ENCODE peak calls at places on chromosomes 3 and 15, in nine cellular contexts. One of them, this sample, is unnamed.

GRCh38 chr15:49888341-49888693 is 230.7 kb downstream of the ATP8B4 start:
- DNase-seq in SK-MEL-5: no peak
- DNase-seq in GM04504: no peak
- DNase-seq in mucosa of gallbladder: no peak
- DNase-seq in kidney epithelial cell: no peak
- DNase-seq in iris pigment epithelial cell: no peak
- DNase-seq in neural crest cell: no peak
- DNase-seq in stimulated activated CD8-positive, alpha-beta memory T cell treated with anti-CD3 and anti-CD28 coated beads, Interleukin-4, amount 100 ng/mL, for 4 hours: no peak
- DNase-seq in left cardiac atrium: no peak
- DNase-seq in this sample: no peak

GRCh38 chr3:24640330-24640877 is 145.8 kb upstream of the THRB start:
- DNase-seq in stimulated activated CD8-positive, alpha-beta memory T cell treated with anti-CD3 and anti-CD28 coated beads, Interleukin-4, amount 100 ng/mL, for 4 hours: no peak
- DNase-seq in GM04504: peak
- DNase-seq in iris pigment epithelial cell: peak
- DNase-seq in SK-MEL-5: peak
- DNase-seq in left cardiac atrium: no peak
- DNase-seq in mucosa of gallbladder: no peak
- DNase-seq in kidney epithelial cell: peak
- DNase-seq in neural crest cell: no peak
- DNase-seq in this sample: no peak

GRCh38 chr15:98144388-98144787 is 183.9 kb downstream of the ARRDC4 start:
- DNase-seq in kidney epithelial cell: no peak
- DNase-seq in iris pigment epithelial cell: no peak
- DNase-seq in SK-MEL-5: no peak
- DNase-seq in stimulated activated CD8-positive, alpha-beta memory T cell treated with anti-CD3 and anti-CD28 coated beads, Interleukin-4, amount 100 ng/mL, for 4 hours: no peak
- DNase-seq in neural crest cell: no peak
- DNase-seq in left cardiac atrium: no peak
- DNase-seq in GM04504: no peak
- DNase-seq in mucosa of gallbladder: no peak
- DNase-seq in this sample: no peak

GRCh38 chr3:98454929-98455328 is 8.1 kb upstream of the OR5K1 start:
- DNase-seq in iris pigment epithelial cell: peak
- DNase-seq in GM04504: no peak
- DNase-seq in SK-MEL-5: no peak
- DNase-seq in left cardiac atrium: no peak
- DNase-seq in stimulated activated CD8-positive, alpha-beta memory T cell treated with anti-CD3 and anti-CD28 coated beads, Interleukin-4, amount 100 ng/mL, for 4 hours: no peak
- DNase-seq in neural crest cell: no peak
- DNase-seq in kidney epithelial cell: no peak
- DNase-seq in mucosa of gallbladder: no peak
- DNase-seq in this sample: no peak

GRCh38 chr3:4750306-4751056 is 228.8 kb upstream of the BHLHE40 start:
- DNase-seq in SK-MEL-5: no peak
- DNase-seq in stimulated activated CD8-positive, alpha-beta memory T cell treated with anti-CD3 and anti-CD28 coated beads, Interleukin-4, amount 100 ng/mL, for 4 hours: no peak
- DNase-seq in neural crest cell: no peak
- DNase-seq in left cardiac atrium: no peak
- DNase-seq in GM04504: no peak
- DNase-seq in mucosa of gallbladder: peak
- DNase-seq in iris pigment epithelial cell: peak
- DNase-seq in kidney epithelial cell: no peak
- DNase-seq in this sample: no peak

GRCh38 chr15:78695849-78696248 is 54.8 kb upstream of the CHRNB4 start:
- DNase-seq in SK-MEL-5: no peak
- DNase-seq in mucosa of gallbladder: no peak
- DNase-seq in iris pigment epithelial cell: no peak
- DNase-seq in kidney epithelial cell: no peak
- DNase-seq in stimulated activated CD8-positive, alpha-beta memory T cell treated with anti-CD3 and anti-CD28 coated beads, Interleukin-4, amount 100 ng/mL, for 4 hours: no peak
- DNase-seq in left cardiac atrium: no peak
- DNase-seq in GM04504: no peak
- DNase-seq in neural crest cell: no peak
- DNase-seq in this sample: no peak

GRCh38 chr3:42190701-42191442 is 75.1 kb downstream of the CCK start:
- DNase-seq in stimulated activated CD8-positive, alpha-beta memory T cell treated with anti-CD3 and anti-CD28 coated beads, Interleukin-4, amount 100 ng/mL, for 4 hours: peak
- DNase-seq in GM04504: no peak
- DNase-seq in kidney epithelial cell: no peak
- DNase-seq in left cardiac atrium: peak
- DNase-seq in iris pigment epithelial cell: peak
- DNase-seq in SK-MEL-5: peak
- DNase-seq in neural crest cell: peak
- DNase-seq in mucosa of gallbladder: peak
- DNase-seq in this sample: peak

GRCh38 chr3:30597131-30597768 is 9.2 kb upstream of the TGFBR2 start:
- DNase-seq in left cardiac atrium: no peak
- DNase-seq in iris pigment epithelial cell: peak
- DNase-seq in mucosa of gallbladder: no peak
- DNase-seq in GM04504: peak
- DNase-seq in kidney epithelial cell: peak
- DNase-seq in stimulated activated CD8-positive, alpha-beta memory T cell treated with anti-CD3 and anti-CD28 coated beads, Interleukin-4, amount 100 ng/mL, for 4 hours: no peak
- DNase-seq in neural crest cell: no peak
- DNase-seq in SK-MEL-5: peak
- DNase-seq in this sample: no peak

GRCh38 chr15:36347272-36347864 is 232.1 kb upstream of the CDIN1 start:
- DNase-seq in GM04504: no peak
- DNase-seq in neural crest cell: no peak
- DNase-seq in kidney epithelial cell: no peak
- DNase-seq in iris pigment epithelial cell: no peak
- DNase-seq in mucosa of gallbladder: no peak
- DNase-seq in SK-MEL-5: no peak
- DNase-seq in left cardiac atrium: no peak
- DNase-seq in stimulated activated CD8-positive, alpha-beta memory T cell treated with anti-CD3 and anti-CD28 coated beads, Interleukin-4, amount 100 ng/mL, for 4 hours: no peak
- DNase-seq in this sample: no peak

GRCh38 chr15:57283774-57284508 is 92.4 kb upstream of the CGNL1 start:
- DNase-seq in stimulated activated CD8-positive, alpha-beta memory T cell treated with anti-CD3 and anti-CD28 coated beads, Interleukin-4, amount 100 ng/mL, for 4 hours: no peak
- DNase-seq in SK-MEL-5: no peak
- DNase-seq in kidney epithelial cell: no peak
- DNase-seq in neural crest cell: no peak
- DNase-seq in GM04504: no peak
- DNase-seq in mucosa of gallbladder: no peak
- DNase-seq in iris pigment epithelial cell: peak
- DNase-seq in left cardiac atrium: no peak
- DNase-seq in this sample: no peak

GRCh38 chr3:1805331-1805730 is 293.3 kb upstream of the CNTN4 start:
- DNase-seq in GM04504: no peak
- DNase-seq in kidney epithelial cell: no peak
- DNase-seq in neural crest cell: no peak
- DNase-seq in mucosa of gallbladder: no peak
- DNase-seq in SK-MEL-5: no peak
- DNase-seq in stimulated activated CD8-positive, alpha-beta memory T cell treated with anti-CD3 and anti-CD28 coated beads, Interleukin-4, amount 100 ng/mL, for 4 hours: no peak
- DNase-seq in left cardiac atrium: no peak
- DNase-seq in iris pigment epithelial cell: no peak
- DNase-seq in this sample: no peak

GRCh38 chr3:110656394-110656793 is 415.2 kb upstream of the NECTIN3 start:
- DNase-seq in iris pigment epithelial cell: peak
- DNase-seq in kidney epithelial cell: no peak
- DNase-seq in GM04504: no peak
- DNase-seq in left cardiac atrium: no peak
- DNase-seq in neural crest cell: no peak
- DNase-seq in SK-MEL-5: no peak
- DNase-seq in stimulated activated CD8-positive, alpha-beta memory T cell treated with anti-CD3 and anti-CD28 coated beads, Interleukin-4, amount 100 ng/mL, for 4 hours: no peak
- DNase-seq in mucosa of gallbladder: no peak
- DNase-seq in this sample: no peak

GRCh38 chr3:38345879-38346583 is 554 bp upstream of the XYLB start:
- DNase-seq in iris pigment epithelial cell: no peak
- DNase-seq in GM04504: no peak
- DNase-seq in SK-MEL-5: no peak
- DNase-seq in neural crest cell: no peak
- DNase-seq in stimulated activated CD8-positive, alpha-beta memory T cell treated with anti-CD3 and anti-CD28 coated beads, Interleukin-4, amount 100 ng/mL, for 4 hours: no peak
- DNase-seq in kidney epithelial cell: no peak
- DNase-seq in left cardiac atrium: no peak
- DNase-seq in mucosa of gallbladder: no peak
- DNase-seq in this sample: no peak

GRCh38 chr15:66657062-66658020 is 44.7 kb upstream of the SMAD6 start:
- DNase-seq in stimulated activated CD8-positive, alpha-beta memory T cell treated with anti-CD3 and anti-CD28 coated beads, Interleukin-4, amount 100 ng/mL, for 4 hours: no peak
- DNase-seq in left cardiac atrium: no peak
- DNase-seq in neural crest cell: peak
- DNase-seq in kidney epithelial cell: no peak
- DNase-seq in mucosa of gallbladder: no peak
- DNase-seq in iris pigment epithelial cell: no peak
- DNase-seq in SK-MEL-5: no peak
- DNase-seq in GM04504: no peak
- DNase-seq in this sample: no peak

GRCh38 chr3:42216302-42216701 is 49.7 kb downstream of the CCK start:
- DNase-seq in stimulated activated CD8-positive, alpha-beta memory T cell treated with anti-CD3 and anti-CD28 coated beads, Interleukin-4, amount 100 ng/mL, for 4 hours: no peak
- DNase-seq in kidney epithelial cell: no peak
- DNase-seq in iris pigment epithelial cell: no peak
- DNase-seq in neural crest cell: no peak
- DNase-seq in mucosa of gallbladder: no peak
- DNase-seq in GM04504: no peak
- DNase-seq in left cardiac atrium: no peak
- DNase-seq in SK-MEL-5: no peak
- DNase-seq in this sample: no peak

GRCh38 chr3:58210761-58211477 is at the start of gene DNASE1L3:
- DNase-seq in SK-MEL-5: no peak
- DNase-seq in left cardiac atrium: peak
- DNase-seq in neural crest cell: no peak
- DNase-seq in mucosa of gallbladder: no peak
- DNase-seq in stimulated activated CD8-positive, alpha-beta memory T cell treated with anti-CD3 and anti-CD28 coated beads, Interleukin-4, amount 100 ng/mL, for 4 hours: no peak
- DNase-seq in kidney epithelial cell: no peak
- DNase-seq in iris pigment epithelial cell: no peak
- DNase-seq in GM04504: no peak
- DNase-seq in this sample: no peak

GRCh38 chr15:60574801-60575631 is 96.1 kb upstream of the ICE2 start:
- DNase-seq in neural crest cell: no peak
- DNase-seq in mucosa of gallbladder: no peak
- DNase-seq in stimulated activated CD8-positive, alpha-beta memory T cell treated with anti-CD3 and anti-CD28 coated beads, Interleukin-4, amount 100 ng/mL, for 4 hours: no peak
- DNase-seq in iris pigment epithelial cell: peak
- DNase-seq in left cardiac atrium: no peak
- DNase-seq in SK-MEL-5: no peak
- DNase-seq in kidney epithelial cell: no peak
- DNase-seq in GM04504: no peak
- DNase-seq in this sample: no peak

GRCh38 chr15:58536414-58536813 is 104.6 kb downstream of the LIPC start:
- DNase-seq in GM04504: no peak
- DNase-seq in SK-MEL-5: no peak
- DNase-seq in mucosa of gallbladder: no peak
- DNase-seq in kidney epithelial cell: no peak
- DNase-seq in left cardiac atrium: no peak
- DNase-seq in iris pigment epithelial cell: no peak
- DNase-seq in stimulated activated CD8-positive, alpha-beta memory T cell treated with anti-CD3 and anti-CD28 coated beads, Interleukin-4, amount 100 ng/mL, for 4 hours: no peak
- DNase-seq in neural crest cell: no peak
- DNase-seq in this sample: no peak

GRCh38 chr15:83846847-83847246 is 192.9 kb downstream of the ADAMTSL3 start:
- DNase-seq in kidney epithelial cell: no peak
- DNase-seq in stimulated activated CD8-positive, alpha-beta memory T cell treated with anti-CD3 and anti-CD28 coated beads, Interleukin-4, amount 100 ng/mL, for 4 hours: no peak
- DNase-seq in SK-MEL-5: no peak
- DNase-seq in iris pigment epithelial cell: peak
- DNase-seq in GM04504: peak
- DNase-seq in mucosa of gallbladder: no peak
- DNase-seq in neural crest cell: no peak
- DNase-seq in left cardiac atrium: no peak
- DNase-seq in this sample: no peak

GRCh38 chr15:65954289-65954741 is 85.0 kb downstream of the RAB11A start:
- DNase-seq in left cardiac atrium: no peak
- DNase-seq in SK-MEL-5: peak
- DNase-seq in neural crest cell: peak
- DNase-seq in stimulated activated CD8-positive, alpha-beta memory T cell treated with anti-CD3 and anti-CD28 coated beads, Interleukin-4, amount 100 ng/mL, for 4 hours: no peak
- DNase-seq in mucosa of gallbladder: no peak
- DNase-seq in GM04504: no peak
- DNase-seq in kidney epithelial cell: peak
- DNase-seq in iris pigment epithelial cell: peak
- DNase-seq in this sample: no peak

GRCh38 chr3:27685474-27685873 is 36.6 kb downstream of the EOMES start:
- DNase-seq in kidney epithelial cell: no peak
- DNase-seq in GM04504: no peak
- DNase-seq in neural crest cell: no peak
- DNase-seq in mucosa of gallbladder: no peak
- DNase-seq in iris pigment epithelial cell: no peak
- DNase-seq in left cardiac atrium: no peak
- DNase-seq in SK-MEL-5: no peak
- DNase-seq in stimulated activated CD8-positive, alpha-beta memory T cell treated with anti-CD3 and anti-CD28 coated beads, Interleukin-4, amount 100 ng/mL, for 4 hours: no peak
- DNase-seq in this sample: no peak